ENCODE peak calls at places on chromosomes 4 and X, in ten cellular contexts. Z, M, F, D, V, A, X, G, K and Y are unnamed samples.

GRCh38 chr4:65007841-65008439 is 598.7 kb upstream of the TECRL start:
- DNase-seq in M (peak; percentile 49), F (peak; percentile 41), K (no peak), V (peak; percentile 86), D (peak; percentile 15), X (peak; percentile 40), G (peak; percentile 15), Z (peak; percentile 61), A (no peak), Y (no peak)

GRCh38 chrX:24294619-24295018 is 19.2 kb downstream of the SUPT20HL2 start:
- DNase-seq in D (no peak), A (peak; percentile 23), Z (no peak), V (peak; percentile 19), M (peak; percentile 7), X (peak; percentile 7), G (peak; percentile 34), K (peak; percentile 11), F (peak; percentile 32), Y (no peak)

GRCh38 chrX:134444681-134445080 is 15.3 kb upstream of the HPRT1 start:
- DNase-seq in K (no peak), V (no peak), X (no peak), F (no peak), Z (no peak), D (no peak), G (no peak), A (no peak), M (no peak), Y (no peak)

GRCh38 chrX:960821-961220 is 251.6 kb downstream of the CRLF2 start:
- DNase-seq in X (no peak), D (no peak), G (no peak), K (no peak), V (no peak), F (no peak), M (no peak), Z (no peak), A (no peak), Y (no peak)

GRCh38 chr4:110005461-110006056 is 92.9 kb downstream of the EGF start:
- DNase-seq in Z (no peak), V (peak; percentile 72), K (no peak), A (no peak), D (peak; percentile 65), M (peak; percentile 64), G (no peak), X (peak; percentile 78), F (peak; percentile 66), Y (peak; percentile 55)

GRCh38 chrX:56764153-56764974 is 35.3 kb downstream of the NBDY start:
- DNase-seq in D (peak; percentile 80), X (peak; percentile 91), G (peak; percentile 32), F (peak; percentile 74), A (peak; percentile 50), K (peak; percentile 83), Z (no peak), M (peak; percentile 73), V (peak; percentile 69), Y (peak; percentile 76)

GRCh38 chr4:141647982-141648381 is 11.6 kb downstream of the IL15 start:
- DNase-seq in Z (no peak), X (no peak), V (no peak), F (no peak), K (no peak), M (no peak), A (no peak), D (no peak), G (no peak), Y (no peak)

GRCh38 chr4:15964159-15964558 is 1.2 kb upstream of the FGFBP2 start:
- DNase-seq in G (no peak), V (peak; percentile 25), K (no peak), X (no peak), D (no peak), A (no peak), F (no peak), Z (no peak), M (no peak), Y (no peak)

GRCh38 chr4:47933798-47934197 is 19.4 kb upstream of the NFXL1 start:
- DNase-seq in G (no peak), M (peak; percentile 28), V (peak; percentile 58), X (peak; percentile 59), A (no peak), F (peak; percentile 54), D (peak; percentile 44), K (no peak), Z (peak; percentile 23), Y (no peak)

GRCh38 chr4:79959652-79960051 is 113.4 kb downstream of the ANTXR2 start:
- DNase-seq in K (no peak), A (no peak), D (no peak), F (no peak), Z (no peak), X (no peak), V (no peak), G (no peak), M (no peak), Y (no peak)

GRCh38 chr4:55435136-55435535 is 39.4 kb downstream of the TMEM165 start:
- DNase-seq in G (no peak), V (peak; percentile 50), D (no peak), K (no peak), F (peak; percentile 48), X (peak; percentile 49), M (peak; percentile 3), Z (no peak), A (peak; percentile 18), Y (no peak)

GRCh38 chr4:145681956-145682355 is 2.0 kb downstream of the C4orf51 start:
- DNase-seq in X (peak; percentile 60), F (peak; percentile 2), D (no peak), Z (no peak), A (no peak), K (no peak), M (no peak), V (no peak), G (no peak), Y (no peak)

GRCh38 chrX:56963377-56963776 is 32.0 kb downstream of the SPIN3 start:
- DNase-seq in V (no peak), M (no peak), G (no peak), X (no peak), F (no peak), K (no peak), Z (no peak), D (no peak), A (no peak), Y (no peak)

GRCh38 chrX:129663171-129663570 is 8.4 kb upstream of the APLN start:
- DNase-seq in K (no peak), X (peak; percentile 68), F (peak; percentile 48), D (no peak), A (no peak), V (no peak), G (no peak), Z (no peak), M (no peak), Y (no peak)

GRCh38 chrX:150099316-150099715 is 161.0 kb upstream of the EOLA2 start:
- DNase-seq in A (no peak), M (no peak), F (no peak), Z (no peak), V (no peak), X (no peak), D (no peak), K (no peak), G (no peak), Y (no peak)

GRCh38 chrX:69072486-69073006 is 92.7 kb downstream of the PJA1 start:
- DNase-seq in V (no peak), G (no peak), Z (no peak), F (no peak), A (no peak), D (no peak), M (no peak), K (no peak), X (no peak), Y (no peak)

GRCh38 chr4:37666625-37667071 is 19.5 kb downstream of the RELL1 start:
- DNase-seq in X (peak; percentile 96), G (no peak), A (peak; percentile 25), D (no peak), V (peak; percentile 84), K (peak; percentile 50), Z (no peak), F (peak; percentile 86), M (peak; percentile 87), Y (no peak)

GRCh38 chr4:135281230-135281629 is 1079.6 kb upstream of the PABPC4L start:
- DNase-seq in V (no peak), X (no peak), Z (no peak), D (no peak), M (no peak), G (no peak), A (no peak), K (no peak), F (peak; percentile 25), Y (no peak)

GRCh38 chr4:47798165-47798564 is 39.7 kb downstream of the CORIN start:
- DNase-seq in F (no peak), X (no peak), A (no peak), V (no peak), G (no peak), K (no peak), D (no peak), M (no peak), Z (no peak), Y (no peak)

GRCh38 chrX:69088171-69088938 is 76.9 kb downstream of the PJA1 start:
- DNase-seq in M (no peak), K (no peak), G (peak; percentile 20), Z (no peak), X (peak; percentile 24), A (no peak), F (peak; percentile 38), V (no peak), D (no peak), Y (no peak)